ENCODE peak calls at places on chromosomes 13 and 19, in six cellular contexts. O is lung, H is stomach, N is cardiac fibroblast, D is pancreas, S is heart left ventricle. J is an unnamed sample.

GRCh38 chr13:113090806-113091205 is 14.8 kb upstream of the F7 start:
- DNase-seq in D (no peak), S (no peak), N (no peak), O (no peak), H (no peak), J (no peak)

GRCh38 chr13:103605546-103606326 is 539.5 kb upstream of the SLC10A2 start:
- DNase-seq in S (no peak), O (no peak), D (no peak), N (no peak), H (no peak), J (no peak)

GRCh38 chr13:79245937-79246574 is 160.0 kb downstream of the RBM26 start:
- DNase-seq in S (no peak), O (no peak), D (no peak), N (no peak), H (no peak), J (no peak)

GRCh38 chr19:19642506-19643157 is 825 bp downstream of the GMIP start:
- DNase-seq in O (no peak), H (no peak), S (no peak), N (no peak), D (no peak), J (no peak)

GRCh38 chr13:22735381-22735995 is 445.3 kb upstream of the SGCG start:
- DNase-seq in D (no peak), S (no peak), N (no peak), O (no peak), H (no peak), J (no peak)

GRCh38 chr13:106343831-106344230 is 191.6 kb downstream of the EFNB2 start:
- DNase-seq in N (no peak), H (no peak), D (no peak), S (no peak), O (no peak), J (no peak)

GRCh38 chr13:25181597-25181996 is 9.5 kb upstream of the AMER2 start:
- DNase-seq in D (no peak), H (no peak), O (no peak), N (no peak), S (no peak), J (no peak)

GRCh38 chr13:114039471-114040141 is 65.7 kb upstream of the C13orf46 start:
- DNase-seq in S (no peak), N (no peak), H (no peak), D (no peak), O (no peak), J (no peak)

GRCh38 chr19:18464646-18465045 is 26.7 kb upstream of the ISYNA1 start:
- DNase-seq in O (peak; percentile 76), N (peak; percentile 96), D (peak; percentile 81), H (peak; percentile 80), S (peak; percentile 87), J (peak; percentile 91)

GRCh38 chr13:50365683-50366391 is 350.6 kb downstream of the KCNRG start:
- DNase-seq in H (no peak), O (peak; percentile 55), D (peak; percentile 51), N (no peak), S (no peak), J (no peak)

GRCh38 chr19:48961673-48962028 is 3.5 kb upstream of the FTL start:
- DNase-seq in H (no peak), D (no peak), S (no peak), N (no peak), O (no peak), J (no peak)

GRCh38 chr13:50589651-50590054 is 253.8 kb downstream of the DLEU7 start:
- DNase-seq in N (peak; percentile 71), H (no peak), S (no peak), D (no peak), O (no peak), J (peak; percentile 90)

GRCh38 chr19:52200044-52200443 is 10.2 kb downstream of the PPP2R1A start:
- DNase-seq in S (peak; percentile 38), N (peak; percentile 81), D (no peak), H (no peak), O (no peak), J (peak; percentile 27)

GRCh38 chr19:45729774-45730388 is 815 bp downstream of the FBXO46 start:
- DNase-seq in O (no peak), H (no peak), D (no peak), N (no peak), S (no peak), J (no peak)

GRCh38 chr13:102694944-102695343 is at the start of gene METTL21C:
- DNase-seq in O (no peak), S (no peak), H (no peak), D (no peak), N (no peak), J (no peak)

GRCh38 chr19:56837492-56837891 is 3.0 kb downstream of the PEG3 start:
- DNase-seq in O (peak; percentile 72), H (peak; percentile 31), N (peak; percentile 74), D (peak; percentile 88), S (peak; percentile 83), J (peak; percentile 0)

GRCh38 chr19:18020212-18021067 is 12.5 kb downstream of the ARRDC2 start:
- DNase-seq in N (peak; percentile 66), O (peak; percentile 66), S (peak; percentile 86), H (peak; percentile 95), D (peak; percentile 78), J (peak; percentile 42)

GRCh38 chr13:24274452-24274971 is 34.9 kb upstream of the C1QTNF9 start:
- DNase-seq in H (peak; percentile 40), D (no peak), N (peak; percentile 38), S (no peak), O (no peak), J (no peak)

GRCh38 chr13:24161010-24161775 is 673 bp downstream of the SPATA13 start:
- DNase-seq in O (peak; percentile 42), S (no peak), D (peak; percentile 82), N (no peak), H (peak; percentile 78), J (peak; percentile 27)

DNA sequence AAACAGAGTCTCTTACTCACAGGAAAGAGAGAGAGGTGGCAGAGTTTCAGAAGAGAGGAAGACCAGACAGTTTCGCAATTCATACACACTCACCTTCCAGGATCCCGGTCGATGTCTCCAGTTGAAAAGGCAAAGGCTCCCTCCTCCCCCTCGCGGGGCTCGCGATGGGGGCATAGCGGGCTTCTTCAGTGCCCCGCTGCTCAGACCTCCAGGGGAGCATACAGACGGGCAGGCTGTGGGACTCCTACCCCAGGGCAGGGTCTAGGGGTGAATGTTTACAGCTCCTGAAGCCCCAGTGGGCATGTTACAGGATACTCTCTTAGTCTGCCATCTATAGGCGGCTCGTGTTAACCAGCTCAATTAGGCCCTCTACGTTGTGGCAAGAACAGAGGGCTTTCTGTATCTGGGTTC is 139.2 kb downstream of the SLITRK5 start:
- DNase-seq in N (no peak), D (no peak), O (no peak), H (no peak), S (no peak), J (no peak)
- TF ChIP-seq CTCF in N (no peak), D (no peak), O (no peak), H (no peak), S (no peak), J (no peak)

DNA sequence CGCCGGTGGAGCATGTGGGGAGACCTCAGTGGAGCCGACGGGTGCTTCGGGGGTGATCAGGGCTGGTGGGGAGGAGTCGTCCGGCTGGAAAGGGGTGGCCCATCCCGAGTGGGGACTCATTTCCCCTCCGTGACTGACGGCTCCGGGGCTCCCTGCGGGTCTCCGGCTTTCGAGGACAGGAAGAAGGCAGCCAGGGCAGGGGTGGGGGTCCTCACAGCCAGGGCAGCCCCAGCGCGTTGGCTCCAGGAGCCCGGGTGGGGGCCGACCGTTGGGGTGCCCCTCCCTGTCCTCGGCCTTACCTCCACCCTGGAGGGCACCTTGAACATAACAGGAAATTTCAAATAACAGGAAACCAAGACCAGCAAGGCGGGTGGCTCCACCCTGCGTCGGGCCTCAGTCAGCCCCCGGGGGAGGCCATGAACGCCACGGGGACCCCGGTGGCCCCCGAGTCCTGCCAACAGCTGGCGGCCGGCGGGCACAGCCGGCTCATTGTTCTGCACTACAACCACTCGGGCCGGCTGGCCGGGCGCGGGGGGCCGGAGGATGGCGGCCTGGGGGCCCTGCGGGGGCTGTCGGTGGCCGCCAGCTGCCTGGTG is at the start of gene S1PR4:
- DNase-seq in D (no peak), H (no peak), O (no peak), N (no peak), S (no peak), J (no peak)
- TF ChIP-seq CTCF in D (no peak), H (no peak), O (no peak), N (no peak), S (no peak), J (no peak)

GRCh38 chr19:33193269-33193863 is 764 bp upstream of the LRP3 start:
- DNase-seq in N (no peak), H (no peak), S (no peak), O (no peak), D (no peak), J (no peak)

GRCh38 chr19:33191501-33191900 is 2.6 kb upstream of the LRP3 start:
- DNase-seq in H (no peak), D (no peak), S (no peak), O (no peak), N (no peak), J (no peak)

GRCh38 chr19:33193864-33194362 is at the start of gene LRP3:
- DNase-seq in N (peak; percentile 47), O (no peak), D (peak; percentile 42), S (peak; percentile 52), H (peak; percentile 52), J (no peak)

GRCh38 chr19:33194527-33194883 is 375 bp downstream of the LRP3 start:
- DNase-seq in N (no peak), D (no peak), H (no peak), O (no peak), S (no peak), J (no peak)

DNA sequence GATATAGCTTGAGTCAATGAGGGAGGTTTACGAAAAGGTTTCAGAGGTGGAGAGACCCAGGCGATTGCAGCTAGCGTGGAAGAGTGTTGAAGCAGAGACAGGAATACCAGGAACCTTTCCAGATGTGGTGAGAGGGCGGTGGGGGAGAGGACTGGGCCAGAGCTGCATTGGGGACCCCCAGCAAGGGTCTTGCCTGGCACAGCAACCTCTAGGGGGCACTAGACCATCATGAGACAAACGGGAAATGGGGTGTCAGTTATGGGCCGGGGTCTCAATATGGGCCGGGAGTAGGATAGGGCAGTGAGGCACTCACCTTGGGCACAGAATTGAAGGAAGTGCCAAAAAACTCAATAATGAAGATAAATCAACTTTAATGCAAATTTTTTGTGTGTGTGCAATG is 2.1 kb upstream of the LRP3 start:
- DNase-seq in O (no peak), S (no peak), D (no peak), H (no peak), N (no peak), J (no peak)
- TF ChIP-seq CTCF in O (no peak), S (no peak), D (no peak), H (no peak), N (peak; percentile 18), J (peak; percentile 26)

DNA sequence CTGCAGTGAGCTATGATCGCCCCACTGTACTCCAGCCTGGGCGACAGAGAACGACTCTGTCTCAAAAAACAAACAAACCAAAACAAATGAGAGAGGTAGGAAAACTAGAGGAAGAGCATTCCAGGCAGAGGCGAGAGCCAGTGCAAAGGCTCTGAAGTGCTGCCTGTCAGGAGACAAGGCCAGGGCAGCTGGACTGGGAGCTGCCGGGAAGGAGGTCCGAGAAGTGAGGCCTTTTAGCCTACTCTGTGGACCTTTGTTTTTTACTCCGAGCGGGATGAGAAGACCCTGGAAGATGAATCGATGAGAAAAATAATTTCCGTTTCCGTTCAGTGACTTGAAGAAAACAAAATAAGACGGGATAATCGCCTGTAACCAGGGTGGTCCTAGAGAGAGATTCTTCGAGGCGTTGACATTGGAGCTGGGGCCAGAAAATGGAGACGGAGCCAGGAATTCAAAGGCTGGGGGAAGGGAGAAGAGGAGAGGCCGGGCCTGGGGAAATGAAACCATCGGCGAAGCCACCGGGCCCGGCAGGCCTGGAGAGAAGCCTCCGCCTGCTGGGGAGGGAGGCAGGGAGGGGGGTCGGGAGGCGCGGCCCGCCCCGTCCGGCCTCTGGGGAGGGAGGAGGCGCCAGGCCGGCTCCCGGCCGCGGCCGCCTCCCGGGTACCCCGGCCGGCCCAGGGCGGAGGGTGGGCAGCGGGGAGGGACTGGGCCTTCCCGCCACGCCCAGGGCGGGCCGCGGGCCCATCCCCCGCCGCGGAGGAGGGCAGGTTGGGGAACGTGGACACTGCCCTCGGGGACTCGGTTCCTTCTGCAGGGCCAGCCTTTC is 7.8 kb upstream of the SERTAD1 start:
- DNase-seq in S (peak; percentile 95), O (peak; percentile 87), N (peak; percentile 97), H (peak; percentile 91), D (peak; percentile 86), J (peak; percentile 92)
- TF ChIP-seq CTCF in S (no peak), O (no peak), N (no peak), H (no peak), D (no peak), J (no peak)